ENCODE peak calls at places on chromosome 3, in eight cellular contexts. F is uterus; D is Panc1; Z is endothelial cell of umbilical vein; X is skeletal muscle cell; P is upper lobe of right lung; N is fibroblast of mammary gland; B is effector memory CD4-positive, alpha-beta T cell. J is an unnamed sample.

GRCh38 chr3:161796780-161797179 is 300.2 kb downstream of the OTOL1 start:
- DNase-seq in F (no peak), P (no peak), D (no peak), N (no peak), X (no peak), Z (no peak), B (no peak), J (no peak)

GRCh38 chr3:189324538-189325138 is 152.9 kb downstream of the TPRG1 start:
- DNase-seq in Z (peak; percentile 10), D (peak; percentile 99), X (peak; percentile 90), N (peak; percentile 72), F (no peak), P (peak; percentile 60), B (peak; percentile 74), J (peak; percentile 75)

GRCh38 chr3:33046521-33046920 is 50.4 kb downstream of the GLB1 start:
- DNase-seq in P (no peak), F (no peak), X (no peak), B (no peak), D (no peak), N (no peak), Z (no peak), J (no peak)

GRCh38 chr3:140972833-140973232 is 31.2 kb downstream of the SLC25A36 start:
- DNase-seq in P (no peak), D (no peak), X (no peak), N (peak; percentile 31), F (no peak), Z (peak; percentile 29), B (no peak), J (no peak)

GRCh38 chr3:18716101-18716500 is 291.0 kb upstream of the SATB1 start:
- DNase-seq in Z (no peak), X (no peak), B (no peak), D (no peak), P (no peak), F (no peak), N (no peak), J (no peak)

GRCh38 chr3:54356299-54357037 is 234.1 kb downstream of the CACNA2D3 start:
- DNase-seq in D (no peak), Z (no peak), X (no peak), P (no peak), N (peak; percentile 2), F (no peak), B (no peak), J (no peak)

GRCh38 chr3:187336322-187336721 is 31.9 kb upstream of the RTP4 start:
- DNase-seq in Z (no peak), B (no peak), N (no peak), X (no peak), F (no peak), D (no peak), P (no peak), J (no peak)

GRCh38 chr3:159764211-159765024 is 224.2 kb upstream of the IL12A start:
- DNase-seq in X (no peak), P (peak; percentile 80), Z (no peak), D (peak; percentile 45), B (no peak), F (no peak), N (peak; percentile 79), J (no peak)

GRCh38 chr3:64501298-64501906 is 186.4 kb downstream of the ADAMTS9 start:
- DNase-seq in X (no peak), P (no peak), F (no peak), N (no peak), B (no peak), Z (no peak), D (no peak), J (no peak)

GRCh38 chr3:43345877-43346276 is 59.5 kb downstream of the SNRK start:
- DNase-seq in N (peak; percentile 38), D (no peak), Z (no peak), P (no peak), B (no peak), X (no peak), F (no peak), J (no peak)

GRCh38 chr3:56923546-56924224 is 121.9 kb upstream of the ARHGEF3 start:
- DNase-seq in D (no peak), N (peak; percentile 40), F (no peak), P (no peak), B (peak; percentile 21), X (no peak), Z (peak; percentile 97), J (peak; percentile 69)

DNA sequence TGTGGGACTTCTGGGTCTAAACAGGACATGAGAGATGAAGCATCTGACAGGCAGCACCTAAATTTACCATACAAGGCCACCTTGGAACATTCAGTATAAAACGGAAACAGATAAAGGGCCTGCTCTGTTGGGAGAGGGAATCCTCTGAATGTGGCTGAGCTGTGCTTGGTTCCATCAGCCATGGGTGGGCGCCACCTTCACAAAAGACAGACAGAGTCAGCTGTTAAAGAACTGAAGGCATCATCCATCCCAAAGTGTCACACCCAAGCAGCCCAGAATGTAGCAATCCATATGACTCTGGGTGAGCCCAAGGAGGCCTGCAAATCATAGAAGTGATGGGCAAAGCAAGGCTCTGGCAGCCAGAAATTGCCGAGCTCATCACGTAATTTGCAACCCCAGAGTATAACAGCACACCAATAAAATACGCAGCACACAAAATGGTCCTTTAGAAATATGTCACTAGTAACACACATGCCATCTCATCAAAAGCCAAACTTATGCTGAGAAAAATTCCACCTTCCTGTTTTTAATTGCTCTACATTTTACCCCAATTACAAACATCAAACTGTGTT is 24.8 kb upstream of the RBP1 start:
- DNase-seq in Z (no peak), N (no peak), B (no peak), F (no peak), P (no peak), X (no peak), D (no peak), J (no peak)
- H3K4me3 ChIP-seq in Z (no peak overlapping the region), N (no peak overlapping the region), B (no peak overlapping the region), F (no peak overlapping the region), P (no peak overlapping the region), X (no peak overlapping the region), D (no peak overlapping the region), J (no peak overlapping the region)

DNA sequence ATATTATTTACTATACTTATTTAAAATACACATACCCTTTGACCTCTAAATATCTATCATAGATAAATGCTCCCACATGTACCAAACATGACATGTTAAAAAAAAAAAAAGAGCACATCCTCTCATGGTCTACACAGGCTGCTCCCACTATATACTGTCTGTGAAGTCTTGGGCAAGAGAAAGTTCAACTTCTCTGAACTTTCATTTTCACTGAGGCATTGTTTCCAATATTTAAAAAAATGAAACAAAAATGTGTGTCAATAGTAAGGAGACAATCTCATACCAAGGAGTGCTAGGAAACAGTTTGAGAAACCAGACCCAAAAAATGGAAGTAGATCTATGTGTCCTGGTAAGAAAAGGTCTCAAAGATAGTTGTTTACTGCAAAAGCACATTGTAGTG is 29.3 kb downstream of the SLC4A7 start:
- DNase-seq in P (no peak), B (no peak), F (no peak), D (no peak), X (no peak), Z (peak; percentile 53), N (peak; percentile 32), J (no peak)
- H3K4me3 ChIP-seq in P (no peak overlapping the region), B (no peak overlapping the region), F (no peak overlapping the region), D (no peak overlapping the region), X (no peak overlapping the region), Z (no peak overlapping the region), N (no peak overlapping the region), J (no peak overlapping the region)

DNA sequence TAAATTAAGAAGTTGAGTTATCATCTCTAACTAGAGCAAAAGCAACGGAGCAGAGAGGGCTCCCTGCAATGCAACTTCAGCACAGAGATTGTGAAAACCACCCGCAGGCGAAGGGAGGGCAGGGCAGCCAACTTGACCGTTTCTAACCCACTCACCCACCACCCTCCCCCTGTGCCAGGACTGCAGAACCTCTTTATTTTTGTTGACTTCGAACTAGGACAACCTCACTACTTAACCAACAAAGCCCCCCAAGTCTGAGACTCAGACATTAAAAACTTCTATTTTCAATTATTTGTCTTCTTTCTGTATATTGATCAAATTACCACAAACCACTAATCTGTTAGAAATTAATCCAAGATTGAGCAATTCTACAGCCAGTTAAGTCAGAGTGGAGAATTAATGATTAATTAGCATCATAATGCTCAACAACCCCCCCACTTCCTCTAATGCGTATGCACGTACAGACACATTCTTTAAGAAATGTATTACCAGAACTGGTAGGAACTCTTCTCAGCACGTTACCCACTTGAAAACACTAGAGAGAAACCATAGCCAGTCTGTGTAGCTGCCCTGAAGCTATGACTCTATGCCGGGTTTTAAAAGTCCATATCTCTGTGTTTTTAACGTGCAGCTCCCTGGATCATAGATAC is 2.0 kb downstream of the MGLL start:
- DNase-seq in F (no peak), N (peak; percentile 40), P (peak; percentile 80), Z (no peak), B (no peak), D (no peak), X (no peak), J (no peak)
- H3K4me3 ChIP-seq in F (no peak overlapping the region), N (peak overlapping the region; percentile 12), P (peak overlapping the region; percentile 87), Z (no peak overlapping the region), B (no peak overlapping the region), D (no peak overlapping the region), X (no peak overlapping the region), J (peak overlapping the region; percentile 80)

GRCh38 chr3:112302881-112303761 is 9.1 kb upstream of the SLC9C1 start:
- DNase-seq in D (no peak), N (peak; percentile 15), Z (peak; percentile 25), P (no peak), X (no peak), F (no peak), B (no peak), J (no peak)

GRCh38 chr3:112304611-112305010 is 10.6 kb upstream of the SLC9C1 start:
- DNase-seq in F (no peak), B (no peak), P (no peak), N (peak; percentile 4), D (no peak), Z (no peak), X (no peak), J (no peak)

GRCh38 chr3:112298781-112299180 is 4.8 kb upstream of the SLC9C1 start:
- DNase-seq in P (no peak), Z (no peak), N (no peak), F (no peak), X (no peak), B (no peak), D (no peak), J (no peak)

GRCh38 chr3:112303811-112304325 is 9.9 kb upstream of the SLC9C1 start:
- DNase-seq in X (no peak), F (peak; percentile 19), D (no peak), Z (peak; percentile 53), P (no peak), B (no peak), N (peak; percentile 19), J (no peak)

DNA sequence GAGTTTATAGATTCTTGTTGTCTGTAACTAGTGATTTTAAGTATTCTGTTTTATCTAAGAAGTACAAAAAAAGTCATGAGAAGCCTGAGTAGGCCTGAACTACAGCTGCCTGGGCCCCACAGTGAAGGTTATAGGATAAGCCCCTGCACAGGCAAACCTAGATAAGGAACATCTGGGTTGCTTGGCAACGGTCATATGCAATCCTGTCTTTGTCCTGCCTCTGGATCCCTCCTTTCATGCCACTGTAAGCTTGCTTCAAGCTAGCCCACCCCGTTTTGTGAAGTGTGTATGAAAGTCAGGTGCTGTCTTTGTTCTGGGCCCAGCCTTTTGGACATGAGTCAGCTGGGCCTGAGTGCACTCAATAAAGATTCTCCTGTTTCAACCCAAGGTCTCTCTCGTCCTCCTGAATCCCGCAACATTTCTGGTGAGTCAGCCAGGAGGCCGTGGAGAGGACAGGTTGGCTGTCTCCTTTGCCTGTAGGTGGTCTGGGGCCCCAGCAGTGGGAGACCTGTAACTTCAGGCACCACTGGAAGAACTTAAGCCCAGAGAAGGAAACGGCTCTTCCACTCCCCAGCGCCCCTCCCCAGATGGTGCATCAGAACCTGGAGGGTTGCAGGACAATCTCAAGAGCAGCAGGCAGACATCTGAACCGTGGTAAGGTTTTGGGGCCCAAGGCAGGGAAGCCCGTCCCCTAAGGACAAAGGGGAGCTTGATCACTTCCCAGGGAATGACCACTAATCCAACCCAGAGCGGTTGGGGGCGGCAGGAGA is 8.2 kb upstream of the SLC9C1 start:
- DNase-seq in F (no peak), P (peak; percentile 41), X (no peak), D (no peak), N (no peak), B (no peak), Z (no peak), J (no peak)
- H3K4me3 ChIP-seq in F (no peak overlapping the region), P (no peak overlapping the region), X (no peak overlapping the region), D (no peak overlapping the region), N (no peak overlapping the region), B (no peak overlapping the region), Z (no peak overlapping the region), J (no peak overlapping the region)

J was measured in HFF-Myc.